ENCODE peak calls at places on chromosomes 11 and 22, in six cellular contexts. U, G, Q, A, X and R are unnamed samples.

GRCh38 chr11:14320020-14320419 is 39.0 kb downstream of the RRAS2 start:
- DNase-seq in A (no peak), U (no peak), X (no peak), G (peak; percentile 74), Q (no peak), R (no peak)

GRCh38 chr11:121901853-121902252 is 214.2 kb downstream of the BLID start:
- DNase-seq in Q (no peak), G (no peak), U (no peak), A (no peak), X (no peak), R (no peak)

GRCh38 chr11:93921695-93922468 is 71.5 kb upstream of the VSTM5 start:
- DNase-seq in G (peak; percentile 64), A (no peak), U (no peak), X (peak; percentile 29), Q (no peak), R (peak; percentile 0)

GRCh38 chr11:61688368-61689163 is 8.4 kb downstream of the DAGLA start:
- DNase-seq in X (no peak), A (no peak), G (peak; percentile 53), Q (no peak), U (no peak), R (no peak)

GRCh38 chr11:562046-562645 is 1.4 kb downstream of the RASSF7 start:
- DNase-seq in A (no peak), Q (no peak), X (no peak), G (no peak), U (no peak), R (no peak)

GRCh38 chr22:29267462-29267857 is 321 bp downstream of the RHBDD3 start:
- DNase-seq in Q (no peak), A (no peak), U (no peak), X (no peak), G (no peak), R (no peak)

GRCh38 chr11:17612221-17613188 is 65.4 kb downstream of the OTOG start:
- DNase-seq in X (no peak), A (no peak), Q (no peak), G (no peak), U (no peak), R (no peak)

GRCh38 chr11:45402049-45402630 is 116.0 kb upstream of the SYT13 start:
- DNase-seq in A (no peak), X (no peak), G (no peak), U (no peak), Q (no peak), R (no peak)

GRCh38 chr11:70303070-70303469 is 32.6 kb downstream of the PPFIA1 start:
- DNase-seq in G (peak; percentile 89), Q (no peak), A (no peak), U (no peak), X (no peak), R (no peak)

GRCh38 chr11:110355011-110355744 is 58.8 kb upstream of the RDX start:
- DNase-seq in U (no peak), Q (no peak), G (no peak), X (no peak), A (no peak), R (no peak)

GRCh38 chr11:83571301-83571700 is 285.1 kb upstream of the CCDC90B start:
- DNase-seq in U (no peak), G (peak; percentile 61), Q (no peak), X (no peak), A (no peak), R (no peak)

GRCh38 chr11:105298174-105298573 is 158.6 kb upstream of the CARD18 start:
- DNase-seq in G (no peak), U (no peak), A (no peak), Q (no peak), X (no peak), R (no peak)

GRCh38 chr11:21412652-21413383 is 743.4 kb downstream of the NELL1 start:
- DNase-seq in Q (no peak), A (no peak), X (no peak), U (no peak), G (no peak), R (no peak)

GRCh38 chr11:235180-235997 is 753 bp downstream of the SIRT3 start:
- DNase-seq in U (no peak), X (no peak), Q (no peak), A (no peak), G (peak; percentile 45), R (no peak)

GRCh38 chr11:23364076-23364475 is 503.8 kb upstream of the CCDC179 start:
- DNase-seq in U (no peak), G (peak; percentile 3), Q (no peak), X (no peak), A (no peak), R (no peak)

GRCh38 chr11:45530111-45530510 is 135.3 kb downstream of the CHST1 start:
- DNase-seq in G (no peak), U (no peak), Q (no peak), A (no peak), X (no peak), R (no peak)

GRCh38 chr11:104645276-104646018 is 252.8 kb downstream of the CASP12 start:
- DNase-seq in Q (no peak), A (no peak), U (no peak), G (no peak), X (no peak), R (no peak)

GRCh38 chr22:47623056-47623739 is 860.7 kb downstream of the TBC1D22A start:
- DNase-seq in G (no peak), U (no peak), A (no peak), X (no peak), Q (no peak), R (no peak)

GRCh38 chr11:32374261-32374711 is 61.1 kb downstream of the WT1 start:
- DNase-seq in A (no peak), Q (no peak), U (no peak), G (no peak), X (peak; percentile 22), R (no peak)

GRCh38 chr11:554824-555499 is 5.6 kb downstream of the LMNTD2 start:
- DNase-seq in G (peak; percentile 35), X (peak; percentile 92), U (peak; percentile 10), A (peak; percentile 75), Q (peak; percentile 74), R (peak; percentile 78)

GRCh38 chr11:87299041-87299481 is 261.3 kb downstream of the TMEM135 start:
- DNase-seq in U (no peak), G (no peak), Q (no peak), X (no peak), A (no peak), R (no peak)

GRCh38 chr11:61495801-61496601 is 12.5 kb upstream of the LRRC10B start:
- DNase-seq in U (no peak), Q (no peak), X (no peak), A (no peak), G (no peak), R (no peak)

GRCh38 chr11:68498903-68499883 is 38.6 kb downstream of the PPP6R3 start:
- DNase-seq in A (no peak), G (no peak), U (no peak), X (no peak), Q (no peak), R (no peak)

GRCh38 chr11:32219320-32219719 is 128.4 kb downstream of the RCN1 start:
- DNase-seq in G (no peak), U (no peak), A (no peak), Q (no peak), X (no peak), R (no peak)

GRCh38 chr11:8233691-8234424 is 29.8 kb downstream of the LMO1 start:
- DNase-seq in X (no peak), Q (no peak), A (no peak), G (peak; percentile 74), U (no peak), R (no peak)

GRCh38 chr11:72609045-72609444 is 65.2 kb downstream of the PDE2A start:
- DNase-seq in G (peak; percentile 23), U (no peak), Q (no peak), A (no peak), X (no peak), R (no peak)